ENCODE peak calls at places on chromosomes 16 and 17, in seven cellular contexts. R is mesendoderm, P is IMR-90, X is neuronal stem cell, L is mesenchymal stem cell, G is H9, A is H1. V is an unnamed sample.

GRCh38 chr17:78147315-78147998 is 1.3 kb downstream of the C17orf99 start:
- DNase-seq in R (no peak), P (no peak), X (no peak), L (no peak), G (no peak), A (no peak), V (no peak)

GRCh38 chr16:361872-362701 is 8.3 kb downstream of the MRPL28 start:
- DNase-seq in R (peak; percentile 84), P (peak; percentile 61), X (peak; percentile 63), L (peak; percentile 74), G (peak; percentile 87), A (peak; percentile 85), V (peak; percentile 94)

GRCh38 chr17:40915721-40916256 is 21.7 kb downstream of the KRT23 start:
- DNase-seq in R (no peak), P (peak; percentile 77), X (no peak), L (peak; percentile 74), G (no peak), A (no peak), V (peak; percentile 89)

GRCh38 chr16:6977906-6978305 is 354.7 kb upstream of the RBFOX1 start:
- DNase-seq in R (no peak), P (no peak), X (no peak), L (no peak), G (no peak), A (peak; percentile 48), V (no peak)

GRCh38 chr16:81549547-81550411 is 105.2 kb downstream of the CMIP start:
- DNase-seq in R (no peak), P (no peak), X (no peak), L (no peak), G (no peak), A (no peak), V (no peak)

GRCh38 chr16:65314246-65315003 is 192.6 kb upstream of the CDH11 start:
- DNase-seq in R (no peak), P (peak; percentile 47), X (no peak), L (no peak), G (no peak), A (no peak), V (peak; percentile 32)

GRCh38 chr17:47315451-47316266 is 8.1 kb upstream of the EFCAB13 start:
- DNase-seq in R (peak; percentile 69), P (peak; percentile 99), X (peak; percentile 24), L (peak; percentile 93), G (no peak), A (no peak), V (peak; percentile 88)

GRCh38 chr16:26905336-26905735 is 161.4 kb upstream of the C16orf82 start:
- DNase-seq in R (no peak), P (peak; percentile 11), X (no peak), L (no peak), G (no peak), A (no peak), V (no peak)

GRCh38 chr16:68065716-68066305 is 19.4 kb upstream of the NFATC3 start:
- DNase-seq in R (no peak), P (peak; percentile 82), X (no peak), L (peak; percentile 58), G (no peak), A (no peak), V (peak; percentile 83)

GRCh38 chr16:19170043-19170655 is 2.1 kb downstream of the SYT17 start:
- DNase-seq in R (no peak), P (no peak), X (no peak), L (no peak), G (no peak), A (no peak), V (no peak)

GRCh38 chr17:60080545-60080944 is 1.8 kb upstream of the HEATR6 start:
- DNase-seq in R (no peak), P (no peak), X (no peak), L (no peak), G (no peak), A (no peak), V (peak; percentile 99)

GRCh38 chr16:4021916-4022315 is 94.3 kb downstream of the ADCY9 start:
- DNase-seq in R (no peak), P (no peak), X (no peak), L (no peak), G (no peak), A (no peak), V (no peak)

GRCh38 chr17:11296994-11297393 is 56.0 kb downstream of the SHISA6 start:
- DNase-seq in R (peak; percentile 56), P (no peak), X (peak; percentile 11), L (no peak), G (no peak), A (no peak), V (no peak)

GRCh38 chr17:75152523-75152922 is 1.8 kb downstream of the JPT1 start:
- DNase-seq in R (no peak), P (peak; percentile 12), X (no peak), L (no peak), G (no peak), A (no peak), V (no peak)

GRCh38 chr17:34730816-34731215 is 151.4 kb downstream of the TMEM132E start:
- DNase-seq in R (no peak), P (no peak), X (no peak), L (no peak), G (peak; percentile 12), A (no peak), V (no peak)

GRCh38 chr17:40607641-40608040 is 40.0 kb downstream of the SMARCE1 start:
- DNase-seq in R (no peak), P (no peak), X (no peak), L (no peak), G (no peak), A (no peak), V (no peak)

GRCh38 chr16:4272114-4272954 is 489 bp downstream of the TFAP4 start:
- DNase-seq in R (peak; percentile 72), P (no peak), X (peak; percentile 51), L (peak; percentile 65), G (peak; percentile 62), A (peak; percentile 69), V (peak; percentile 84)

GRCh38 chr17:29162082-29162908 is 17.9 kb downstream of the MYO18A start:
- DNase-seq in R (no peak), P (no peak), X (no peak), L (no peak), G (no peak), A (no peak), V (no peak)

DNA sequence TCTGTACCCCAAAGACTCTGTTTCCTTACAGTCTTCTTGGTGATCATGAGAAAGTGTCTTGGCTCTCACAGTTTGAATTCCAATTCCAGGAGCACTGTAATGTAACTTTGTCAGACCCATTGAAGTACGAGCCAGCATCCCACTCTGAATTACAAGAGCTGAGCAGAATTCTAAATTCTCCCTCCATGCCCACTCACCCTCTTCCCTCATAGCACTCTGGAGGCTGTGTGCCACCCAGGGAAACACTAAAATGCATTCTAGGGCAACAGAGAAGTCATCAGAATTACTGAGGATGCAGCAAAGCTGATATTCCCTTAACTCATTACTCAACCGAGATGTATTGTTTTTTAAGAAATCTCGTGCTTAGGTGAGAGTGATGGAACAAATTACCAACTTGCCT is 154.1 kb downstream of the SHISA9 start:
- DNase-seq in R (no peak), P (no peak), X (no peak), L (no peak), G (no peak), A (no peak), V (no peak)
- H3K23ac ChIP-seq in R (no peak overlapping the region), P (no peak overlapping the region), X (no peak overlapping the region), L (no peak overlapping the region), G (no peak overlapping the region), A (no peak overlapping the region), V (no peak overlapping the region)

GRCh38 chr17:50125420-50125997 is 4.5 kb downstream of the SAMD14 start:
- DNase-seq in R (no peak), P (no peak), X (no peak), L (no peak), G (no peak), A (no peak), V (no peak)
- H3K23ac ChIP-seq in R (no peak overlapping the region), P (no peak overlapping the region), X (no peak overlapping the region), L (no peak overlapping the region), G (no peak overlapping the region), A (no peak overlapping the region), V (no peak overlapping the region)

DNA sequence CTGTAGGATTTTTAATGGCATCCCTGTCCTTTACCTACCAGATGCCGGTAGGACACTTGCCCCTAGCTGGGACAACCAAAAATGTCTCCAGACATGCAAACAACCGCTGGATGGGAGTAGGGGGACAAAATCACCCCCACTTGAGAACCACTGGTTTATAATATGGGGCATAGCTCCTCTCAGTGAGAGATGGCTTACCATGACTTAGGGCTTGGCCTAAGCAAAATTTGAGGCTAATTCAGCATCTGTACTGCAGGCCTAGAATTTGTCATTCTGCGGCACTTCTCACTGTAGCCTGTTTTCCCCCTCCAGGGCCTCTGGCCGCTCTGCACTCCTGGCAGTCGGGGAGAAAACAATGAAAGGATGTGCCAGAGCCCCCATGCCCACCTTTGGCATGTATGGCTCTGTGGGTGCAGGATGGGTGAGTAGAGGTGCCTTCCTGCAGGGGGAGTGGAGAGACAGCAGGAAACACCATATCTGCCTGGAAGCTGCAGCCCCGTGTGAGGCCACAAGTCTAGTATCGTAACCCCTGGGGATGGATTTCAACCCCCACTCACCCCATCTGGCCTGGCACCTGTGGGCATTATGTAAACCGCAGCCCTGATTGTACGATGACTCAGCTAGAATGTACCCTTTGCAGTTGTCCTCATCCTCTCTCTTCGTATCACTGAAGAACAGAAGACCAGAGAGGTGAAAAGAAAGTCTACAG is 268.1 kb downstream of the SOX9 start:
- DNase-seq in R (no peak), P (no peak), X (no peak), L (no peak), G (peak; percentile 57), A (no peak), V (no peak)
- H3K23ac ChIP-seq in R (no peak overlapping the region), P (no peak overlapping the region), X (no peak overlapping the region), L (no peak overlapping the region), G (no peak overlapping the region), A (no peak overlapping the region), V (no peak overlapping the region)

GRCh38 chr16:1464894-1465566 is 9.8 kb downstream of the CLCN7 start:
- DNase-seq in R (no peak), P (no peak), X (no peak), L (no peak), G (no peak), A (no peak), V (no peak)
- H3K23ac ChIP-seq in R (no peak overlapping the region), P (no peak overlapping the region), X (no peak overlapping the region), L (no peak overlapping the region), G (no peak overlapping the region), A (no peak overlapping the region), V (no peak overlapping the region)

GRCh38 chr16:85171809-85172464 is 59.7 kb upstream of the CIBAR2 start:
- DNase-seq in R (no peak), P (no peak), X (no peak), L (no peak), G (no peak), A (no peak), V (peak; percentile 51)
- H3K23ac ChIP-seq in R (peak overlapping the region; percentile 3), P (peak overlapping the region; percentile 100), X (no peak overlapping the region), L (no peak overlapping the region), G (no peak overlapping the region), A (no peak overlapping the region), V (no peak overlapping the region)

DNA sequence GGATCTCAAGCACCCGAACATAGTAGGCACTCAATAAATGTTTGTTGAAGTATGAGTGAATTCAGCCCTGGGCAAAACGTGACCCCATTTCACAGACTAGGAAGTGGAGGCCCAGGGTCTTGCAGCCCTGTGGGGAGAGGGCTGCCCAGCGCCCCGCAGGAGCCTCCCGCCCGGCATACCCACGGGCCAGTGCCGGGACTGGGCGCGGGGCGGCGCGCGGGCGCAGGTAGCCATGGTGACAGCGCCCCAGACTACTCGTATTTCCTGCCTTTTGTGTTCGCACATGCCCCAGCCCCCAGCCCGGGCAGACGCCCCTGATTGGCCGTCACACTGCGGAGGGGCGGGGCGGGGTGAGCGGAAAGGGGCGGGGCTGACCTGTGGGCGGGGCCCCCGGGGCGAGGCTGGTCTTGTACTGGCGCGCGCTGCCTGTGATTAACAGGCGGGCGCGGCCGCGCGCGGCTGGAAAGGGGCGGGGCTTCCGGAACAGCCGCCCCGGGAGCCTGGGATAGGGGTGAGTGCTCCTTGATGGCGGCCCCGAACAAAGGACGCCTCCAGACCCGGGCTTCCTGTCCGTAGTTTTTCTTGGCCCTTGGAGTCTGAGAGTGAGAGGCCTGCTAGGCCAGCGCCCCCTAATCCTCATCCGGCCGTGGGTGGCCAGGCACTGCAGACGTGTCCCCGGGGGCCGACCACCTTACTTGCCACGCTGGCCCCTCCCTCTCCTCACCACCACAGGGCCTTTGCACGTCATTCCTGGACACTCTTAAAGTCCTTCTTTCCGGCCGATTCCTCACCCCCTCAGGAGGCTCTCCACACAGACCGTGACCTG is 71.0 kb downstream of the RAI1 start:
- DNase-seq in R (peak; percentile 98), P (peak; percentile 88), X (peak; percentile 95), L (peak; percentile 95), G (peak; percentile 100), A (peak; percentile 98), V (peak; percentile 96)
- H3K23ac ChIP-seq in R (no peak overlapping the region), P (peak overlapping the region; percentile 80), X (peak overlapping the region; percentile 92), L (no peak overlapping the region), G (no peak overlapping the region), A (no peak overlapping the region), V (no peak overlapping the region)